ENCODE peak calls at places on chromosome 16, in five cellular contexts. One of them, this sample, is unnamed.
A peak's percentile ranks its signal among the peaks of the same experiment; 100 is the strongest.

GRCh38 chr16:24645739-24646645 is 83.5 kb upstream of the TNRC6A start:
- DNase-seq in nucleus accumbens: no peak
- DNase-seq in Peyer's patch: no peak
- DNase-seq in EH: peak; percentile 100
- DNase-seq in H9: no peak
- DNase-seq in this sample: peak; percentile 99

GRCh38 chr16:70589998-70590471 is 56.3 kb upstream of the IL34 start:
- DNase-seq in nucleus accumbens: no peak
- DNase-seq in Peyer's patch: no peak
- DNase-seq in EH: peak; percentile 43
- DNase-seq in H9: no peak
- DNase-seq in this sample: peak; percentile 67

GRCh38 chr16:66107661-66108060 is 258.8 kb upstream of the CDH5 start:
- DNase-seq in nucleus accumbens: no peak
- DNase-seq in Peyer's patch: no peak
- DNase-seq in EH: peak; percentile 82
- DNase-seq in H9: no peak
- DNase-seq in this sample: peak; percentile 50

GRCh38 chr16:61182416-61182815 is 853.8 kb downstream of the CDH8 start:
- DNase-seq in nucleus accumbens: no peak
- DNase-seq in Peyer's patch: no peak
- DNase-seq in EH: no peak
- DNase-seq in H9: no peak
- DNase-seq in this sample: no peak

GRCh38 chr16:69563605-69564580 is 1.9 kb upstream of the NFAT5 start:
- DNase-seq in nucleus accumbens: no peak
- DNase-seq in Peyer's patch: no peak
- DNase-seq in EH: peak; percentile 47
- DNase-seq in H9: no peak
- DNase-seq in this sample: peak; percentile 81

GRCh38 chr16:53515259-53515658 is 12.2 kb upstream of the AKTIP start:
- DNase-seq in nucleus accumbens: no peak
- DNase-seq in Peyer's patch: no peak
- DNase-seq in EH: peak; percentile 40
- DNase-seq in H9: no peak
- DNase-seq in this sample: no peak

GRCh38 chr16:12271006-12271405 is 294.5 kb downstream of the SNX29 start:
- DNase-seq in nucleus accumbens: peak; percentile 18
- DNase-seq in Peyer's patch: no peak
- DNase-seq in EH: peak; percentile 54
- DNase-seq in H9: peak; percentile 69
- DNase-seq in this sample: peak; percentile 38

GRCh38 chr16:84058211-84058610 is 15.6 kb upstream of the SLC38A8 start:
- DNase-seq in nucleus accumbens: no peak
- DNase-seq in Peyer's patch: peak; percentile 20
- DNase-seq in EH: no peak
- DNase-seq in H9: no peak
- DNase-seq in this sample: no peak

GRCh38 chr16:30110661-30111060 is 2.7 kb downstream of the GDPD3 start:
- DNase-seq in nucleus accumbens: no peak
- DNase-seq in Peyer's patch: no peak
- DNase-seq in EH: peak; percentile 43
- DNase-seq in H9: no peak
- DNase-seq in this sample: no peak

GRCh38 chr16:89325861-89326471 is 108.5 kb downstream of the ZNF778 start:
- DNase-seq in nucleus accumbens: no peak
- DNase-seq in Peyer's patch: peak; percentile 56
- DNase-seq in EH: peak; percentile 91
- DNase-seq in H9: no peak
- DNase-seq in this sample: peak; percentile 95

GRCh38 chr16:73054732-73055481 is 7.0 kb upstream of the ZFHX3 start:
- DNase-seq in nucleus accumbens: no peak
- DNase-seq in Peyer's patch: no peak
- DNase-seq in EH: peak; percentile 68
- DNase-seq in H9: no peak
- DNase-seq in this sample: peak; percentile 83

GRCh38 chr16:11852092-11852809 is 909 bp upstream of the RSL1D1 start:
- DNase-seq in nucleus accumbens: no peak
- DNase-seq in Peyer's patch: no peak
- DNase-seq in EH: no peak
- DNase-seq in H9: no peak
- DNase-seq in this sample: no peak

GRCh38 chr16:46757339-46758050 is 9.4 kb upstream of the MYLK3 start:
- DNase-seq in nucleus accumbens: no peak
- DNase-seq in Peyer's patch: no peak
- DNase-seq in EH: peak; percentile 13
- DNase-seq in H9: no peak
- DNase-seq in this sample: peak; percentile 13

GRCh38 chr16:89297870-89298545 is 80.5 kb downstream of the ZNF778 start:
- DNase-seq in nucleus accumbens: no peak
- DNase-seq in Peyer's patch: no peak
- DNase-seq in EH: no peak
- DNase-seq in H9: no peak
- DNase-seq in this sample: no peak

GRCh38 chr16:54355251-54355650 is 68.7 kb upstream of the IRX3 start:
- DNase-seq in nucleus accumbens: no peak
- DNase-seq in Peyer's patch: no peak
- DNase-seq in EH: peak; percentile 52
- DNase-seq in H9: no peak
- DNase-seq in this sample: peak; percentile 34

GRCh38 chr16:12677472-12677871 is 126.2 kb downstream of the CPPED1 start:
- DNase-seq in nucleus accumbens: no peak
- DNase-seq in Peyer's patch: no peak
- DNase-seq in EH: no peak
- DNase-seq in H9: no peak
- DNase-seq in this sample: no peak

GRCh38 chr16:79703066-79703465 is 102.5 kb upstream of the MAF start:
- DNase-seq in nucleus accumbens: no peak
- DNase-seq in Peyer's patch: no peak
- DNase-seq in EH: peak; percentile 15
- DNase-seq in H9: no peak
- DNase-seq in this sample: no peak

GRCh38 chr16:54506691-54507090 is 220.1 kb upstream of the IRX3 start:
- DNase-seq in nucleus accumbens: no peak
- DNase-seq in Peyer's patch: no peak
- DNase-seq in EH: no peak
- DNase-seq in H9: no peak
- DNase-seq in this sample: no peak

GRCh38 chr16:19705131-19705501 is 12.9 kb downstream of the KNOP1 start:
- DNase-seq in nucleus accumbens: no peak
- DNase-seq in Peyer's patch: no peak
- DNase-seq in EH: no peak
- DNase-seq in H9: no peak
- DNase-seq in this sample: no peak

GRCh38 chr16:24409045-24409444 is 130.3 kb upstream of the RBBP6 start:
- DNase-seq in nucleus accumbens: no peak
- DNase-seq in Peyer's patch: no peak
- DNase-seq in EH: peak; percentile 1
- DNase-seq in H9: peak; percentile 43
- DNase-seq in this sample: no peak